ENCODE peak calls at places on chromosomes 11 and 22, in six cellular contexts. W, M, L, B, P and K are unnamed samples.

GRCh38 chr22:19872779-19873137 is 18.1 kb upstream of the GNB1L start:
- DNase-seq in W (peak), M (peak), L (no peak), B (no peak), P (peak), K (no peak)

GRCh38 chr22:37557321-37558001 is 2.8 kb upstream of the CDC42EP1 start:
- DNase-seq in W (no peak), M (no peak), L (no peak), B (no peak), P (no peak), K (no peak)

GRCh38 chr11:124276081-124276480 is 19.9 kb downstream of the OR8G5 start:
- DNase-seq in W (no peak), M (no peak), L (no peak), B (no peak), P (no peak), K (no peak)

GRCh38 chr11:66020618-66021357 is 5.5 kb downstream of the CATSPER1 start:
- DNase-seq in W (no peak), M (no peak), L (peak), B (no peak), P (peak), K (no peak)

GRCh38 chr11:64650923-64651523 is 60.0 kb downstream of the SLC22A12 start:
- DNase-seq in W (no peak), M (peak), L (peak), B (no peak), P (no peak), K (no peak)

GRCh38 chr11:93857413-93858185 is 7.2 kb upstream of the VSTM5 start:
- DNase-seq in W (no peak), M (no peak), L (no peak), B (no peak), P (no peak), K (no peak)

GRCh38 chr11:65500262-65501004 is 1.6 kb downstream of the MALAT1 start:
- DNase-seq in W (no peak), M (peak), L (no peak), B (no peak), P (no peak), K (peak)

GRCh38 chr22:42462016-42462415 is 29.8 kb upstream of the NFAM1 start:
- DNase-seq in W (no peak), M (peak), L (peak), B (no peak), P (no peak), K (no peak)

GRCh38 chr22:42635531-42635930 is 4.9 kb downstream of the ATP5MGL start:
- DNase-seq in W (peak), M (no peak), L (no peak), B (peak), P (peak), K (no peak)

GRCh38 chr11:134126197-134126822 is 57.4 kb downstream of the JAM3 start:
- DNase-seq in W (no peak), M (no peak), L (no peak), B (no peak), P (no peak), K (no peak)

GRCh38 chr22:17969732-17970131 is 54.6 kb downstream of the MICAL3 start:
- DNase-seq in W (peak), M (no peak), L (no peak), B (no peak), P (no peak), K (no peak)

GRCh38 chr22:45785458-45785857 is 113.8 kb downstream of the ATXN10 start:
- DNase-seq in W (no peak), M (no peak), L (no peak), B (no peak), P (peak), K (no peak)

GRCh38 chr11:59615132-59615636 is 390 bp downstream of the OSBP start:
- DNase-seq in W (peak), M (peak), L (no peak), B (no peak), P (peak), K (no peak)

GRCh38 chr11:122863704-122864326 is 18.7 kb upstream of the JHY start:
- DNase-seq in W (peak), M (no peak), L (peak), B (no peak), P (peak), K (no peak)

GRCh38 chr11:115929618-115930129 is 425.5 kb upstream of the CADM1 start:
- DNase-seq in W (no peak), M (no peak), L (no peak), B (no peak), P (no peak), K (no peak)

GRCh38 chr11:130513132-130513531 is 64.7 kb downstream of the ADAMTS15 start:
- DNase-seq in W (peak), M (no peak), L (no peak), B (no peak), P (no peak), K (no peak)

GRCh38 chr11:45007011-45007410 is 56.3 kb upstream of the TP53I11 start:
- DNase-seq in W (no peak), M (no peak), L (no peak), B (no peak), P (no peak), K (no peak)

GRCh38 chr22:48254311-48254873 is 1491.9 kb downstream of the TBC1D22A start:
- DNase-seq in W (no peak), M (no peak), L (no peak), B (no peak), P (peak), K (no peak)

GRCh38 chr11:100602716-100603115 is 84.4 kb upstream of the ARHGAP42 start:
- DNase-seq in W (no peak), M (no peak), L (no peak), B (no peak), P (no peak), K (no peak)

GRCh38 chr11:27646051-27646818 is 54.0 kb downstream of the BDNF start:
- DNase-seq in W (peak), M (no peak), L (no peak), B (no peak), P (no peak), K (no peak)

GRCh38 chr11:7603031-7603781 is 70.1 kb downstream of the CYB5R2 start:
- DNase-seq in W (no peak), M (no peak), L (no peak), B (no peak), P (no peak), K (no peak)

GRCh38 chr22:47633111-47633510 is 870.7 kb downstream of the TBC1D22A start:
- DNase-seq in W (no peak), M (no peak), L (no peak), B (no peak), P (no peak), K (no peak)

GRCh38 chr11:41716862-41717261 is 257.4 kb upstream of the LRRC4C start:
- DNase-seq in W (no peak), M (no peak), L (no peak), B (no peak), P (no peak), K (no peak)

GRCh38 chr11:44051171-44051570 is 3.4 kb downstream of the ACCSL start:
- DNase-seq in W (no peak), M (no peak), L (no peak), B (no peak), P (no peak), K (no peak)

GRCh38 chr11:31802609-31802989 is 8.5 kb downstream of the PAX6 start:
- DNase-seq in W (no peak), M (no peak), L (no peak), B (no peak), P (no peak), K (no peak)

GRCh38 chr11:61754534-61755482 is 2.4 kb downstream of the MYRF start:
- DNase-seq in W (no peak), M (no peak), L (peak), B (no peak), P (no peak), K (no peak)

GRCh38 chr11:108854366-108854765 is 189.5 kb downstream of the DDX10 start:
- DNase-seq in W (no peak), M (no peak), L (no peak), B (no peak), P (no peak), K (no peak)

GRCh38 chr11:6385046-6385777 is 5.1 kb upstream of the SMPD1 start:
- DNase-seq in W (no peak), M (no peak), L (no peak), B (no peak), P (no peak), K (no peak)

GRCh38 chr11:18239655-18240054 is 3.1 kb upstream of the SAA4 start:
- DNase-seq in W (no peak), M (no peak), L (no peak), B (no peak), P (no peak), K (no peak)

GRCh38 chr11:18248561-18248960 is at the start of gene SAA2:
- DNase-seq in W (no peak), M (no peak), L (no peak), B (no peak), P (no peak), K (no peak)

GRCh38 chr11:18245396-18245795 is 3.1 kb downstream of the SAA2 start:
- DNase-seq in W (no peak), M (no peak), L (no peak), B (no peak), P (no peak), K (no peak)

DNA sequence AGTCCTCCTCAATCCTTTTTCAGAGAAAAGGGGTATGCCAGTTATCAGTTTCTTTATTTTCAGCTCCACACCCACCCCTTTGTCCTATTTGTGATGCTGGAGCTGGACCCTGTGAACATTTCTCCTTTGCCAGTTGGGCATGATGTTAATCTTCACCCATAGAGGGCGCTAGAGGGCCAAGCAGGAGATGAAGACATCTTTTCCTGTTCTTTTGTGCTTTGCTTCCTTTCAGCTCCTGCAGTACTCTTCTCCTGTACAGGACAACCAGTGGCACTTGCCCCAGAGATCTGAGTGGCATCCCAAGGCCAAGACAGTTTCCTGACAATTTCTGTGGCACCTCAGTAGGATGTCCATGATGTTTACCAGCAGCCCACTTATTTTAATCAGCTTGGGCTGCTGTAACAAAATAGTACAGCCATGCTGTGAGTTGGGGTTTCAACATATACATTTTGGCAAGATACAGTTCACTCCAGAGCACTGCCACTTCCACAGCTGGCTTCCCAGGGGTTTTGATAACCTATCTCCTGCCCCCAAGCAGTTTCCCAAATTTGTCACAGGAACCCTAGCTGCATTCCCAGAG is 4.6 kb downstream of the SAA2 start:
- DNase-seq in W (no peak), M (no peak), L (peak), B (peak), P (peak), K (no peak)
- TF ChIP-seq CTCF in W (peak), M (peak), L (peak), B (peak), P (peak), K (peak)

DNA sequence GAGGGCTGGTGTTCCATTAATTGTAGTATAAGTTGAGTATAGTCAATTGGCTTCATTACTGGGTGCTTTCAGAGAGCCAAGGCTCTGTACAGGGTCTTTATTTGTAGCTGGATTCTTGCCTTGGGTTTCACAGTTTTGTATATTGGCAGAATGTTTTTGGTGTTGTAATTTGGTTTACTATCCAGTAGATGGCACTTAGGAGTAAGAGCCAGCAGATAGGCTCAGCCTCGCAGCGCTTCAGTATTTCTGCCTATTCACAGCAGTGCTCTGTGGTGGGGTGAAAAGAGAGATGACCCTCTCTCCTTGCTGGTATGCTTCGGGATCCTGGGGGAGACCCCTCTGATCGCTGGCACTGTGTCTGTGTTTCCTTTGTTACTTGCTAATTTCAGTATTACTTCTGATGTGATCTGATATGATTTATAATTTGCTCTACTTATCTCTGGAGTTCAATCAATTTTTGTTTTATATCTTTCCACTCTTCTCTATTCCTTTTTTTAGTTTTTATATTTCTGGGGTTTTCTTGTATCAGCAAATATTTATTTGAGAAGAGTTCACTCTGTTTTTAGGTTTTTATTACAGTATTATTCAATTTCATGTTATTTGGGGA is 52.2 kb downstream of the ANO5 start:
- DNase-seq in W (peak), M (no peak), L (peak), B (no peak), P (peak), K (no peak)
- TF ChIP-seq CTCF in W (peak), M (peak), L (peak), B (peak), P (peak), K (peak)

GRCh38 chr11:46247090-46247489 is 30.4 kb upstream of the CREB3L1 start:
- DNase-seq in W (no peak), M (no peak), L (no peak), B (no peak), P (no peak), K (no peak)

GRCh38 chr11:46246514-46246913 is 30.9 kb upstream of the CREB3L1 start:
- DNase-seq in W (no peak), M (no peak), L (no peak), B (no peak), P (no peak), K (no peak)

GRCh38 chr11:46248270-46249102 is 29.0 kb upstream of the CREB3L1 start:
- DNase-seq in W (no peak), M (no peak), L (peak), B (peak), P (no peak), K (no peak)

GRCh38 chr11:46249103-46249942 is 28.1 kb upstream of the CREB3L1 start:
- DNase-seq in W (no peak), M (no peak), L (peak), B (no peak), P (no peak), K (no peak)

GRCh38 chr11:46247664-46248063 is 29.8 kb upstream of the CREB3L1 start:
- DNase-seq in W (no peak), M (no peak), L (no peak), B (no peak), P (no peak), K (no peak)
- TF ChIP-seq CTCF in W (peak), M (peak), L (peak), B (peak), P (peak), K (peak)

DNA sequence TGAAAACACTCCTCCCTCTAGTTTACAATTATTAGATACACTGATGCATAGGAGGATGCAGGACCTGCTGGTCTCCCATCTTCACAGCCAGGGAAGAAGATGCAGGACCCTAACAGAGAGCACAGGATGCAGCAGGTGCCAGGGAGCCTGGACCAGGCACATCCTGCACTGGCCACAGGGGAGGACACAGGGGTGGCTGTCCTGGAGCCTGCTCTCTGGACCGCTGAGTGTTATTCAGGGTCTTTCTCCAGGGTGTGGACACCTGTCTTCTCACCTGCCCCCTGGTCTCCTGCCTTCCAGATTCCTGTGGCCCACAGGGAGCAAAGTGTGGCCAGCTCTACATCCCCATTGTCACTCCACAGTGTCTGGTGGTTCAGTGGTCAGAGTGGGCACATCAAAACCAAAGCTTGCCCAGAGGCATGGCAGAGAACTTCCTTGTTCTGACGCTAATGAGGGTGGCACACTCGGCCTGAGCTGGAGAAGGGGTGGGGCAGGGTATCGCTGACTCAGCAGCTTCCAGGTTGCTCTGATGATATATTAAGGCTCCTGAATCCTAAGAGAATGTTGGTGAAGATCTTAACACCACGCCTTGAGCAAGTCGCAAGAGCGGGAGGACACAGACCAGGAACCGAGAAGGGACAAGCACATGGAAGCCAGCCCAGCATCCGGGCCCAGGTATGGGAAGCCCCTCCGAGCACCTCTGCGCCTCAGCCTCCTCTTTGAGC is at the start of gene APOBEC3A:
- DNase-seq in W (peak), M (peak), L (no peak), B (no peak), P (peak), K (peak)
- TF ChIP-seq CTCF in W (no peak), M (no peak), L (no peak), B (no peak), P (no peak), K (no peak)

DNA sequence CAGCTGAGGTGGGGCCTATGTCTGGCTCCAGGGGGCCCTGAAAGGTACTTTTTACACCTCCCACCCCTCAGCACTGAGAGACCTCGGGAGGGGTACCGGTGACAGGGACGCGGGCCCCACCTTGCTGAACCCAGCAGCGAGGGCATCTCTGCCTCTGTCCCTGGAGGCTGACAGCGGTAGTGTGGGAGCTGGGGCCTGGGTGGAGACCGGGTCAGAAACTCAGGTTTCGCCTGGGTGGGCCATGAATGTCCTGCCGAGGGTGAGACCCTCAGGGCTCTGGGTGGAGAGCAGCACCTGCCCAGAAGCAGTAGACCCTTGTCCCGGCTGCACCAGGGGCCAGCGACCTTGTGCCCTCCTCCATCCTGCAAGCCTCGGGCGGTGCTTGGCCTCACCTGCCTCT is 22.2 kb downstream of the PTDSS2 start:
- DNase-seq in W (no peak), M (no peak), L (no peak), B (no peak), P (no peak), K (no peak)
- TF ChIP-seq CTCF in W (no peak), M (no peak), L (no peak), B (no peak), P (no peak), K (no peak)

DNA sequence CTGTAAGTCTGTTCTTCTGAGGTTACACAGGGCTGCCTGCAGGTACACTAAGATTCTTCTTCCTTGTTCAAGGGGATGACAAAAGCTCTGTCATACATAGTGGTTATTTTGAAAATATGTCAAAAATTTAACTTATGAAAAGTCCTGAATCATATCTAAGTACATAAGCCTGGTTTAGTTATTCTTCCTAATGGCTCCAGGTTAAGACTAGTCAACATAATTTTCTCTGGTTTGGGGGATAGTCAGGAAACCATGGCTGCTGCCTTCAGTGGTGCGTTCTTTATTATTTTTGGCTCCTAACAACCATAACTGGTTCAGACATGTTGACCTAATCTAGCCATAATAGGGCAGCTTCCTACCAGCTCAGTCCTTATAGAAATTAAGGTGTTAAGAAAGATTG is 257.4 kb upstream of the DDI1 start:
- DNase-seq in W (no peak), M (no peak), L (no peak), B (peak), P (no peak), K (no peak)
- TF ChIP-seq CTCF in W (no peak), M (no peak), L (no peak), B (no peak), P (no peak), K (no peak)

GRCh38 chr11:69540118-69541000 is 58.9 kb downstream of the LINC01488 start:
- DNase-seq in W (peak), M (peak), L (peak), B (no peak), P (no peak), K (peak)
- TF ChIP-seq CTCF in W (no peak), M (no peak), L (no peak), B (no peak), P (peak), K (no peak)